ENCODE peak calls at places on chromosomes 2 and 18, in seven cellular contexts. X is HL-60; H is GM23338; Y is left ventricle myocardium inferior; O is Panc1; S is endodermal cell; A is CD4-positive, alpha-beta T cell. R is an unnamed sample.
A peak's percentile ranks its signal among the peaks of the same experiment; 100 is the strongest.

GRCh38 chr2:38122344-38122743 is 46.4 kb upstream of the CYP1B1 start:
- DNase-seq in X (no peak), H (no peak), Y (peak; percentile 30), O (no peak), S (no peak), A (no peak), R (no peak)

GRCh38 chr2:36376992-36377738 is 21.6 kb downstream of the CRIM1 start:
- DNase-seq in X (no peak), H (peak; percentile 56), Y (no peak), O (no peak), S (peak; percentile 71), A (no peak), R (peak; percentile 86)

GRCh38 chr2:8595428-8595805 is 86.4 kb upstream of the ID2 start:
- DNase-seq in X (no peak), H (no peak), Y (no peak), O (no peak), S (no peak), A (no peak), R (no peak)

GRCh38 chr2:234863043-234863934 is 88.5 kb upstream of the SH3BP4 start:
- DNase-seq in X (no peak), H (peak; percentile 9), Y (peak; percentile 25), O (no peak), S (peak; percentile 70), A (no peak), R (peak; percentile 88)

GRCh38 chr2:106108791-106109190 is 85.3 kb downstream of the UXS1 start:
- DNase-seq in X (no peak), H (no peak), Y (no peak), O (no peak), S (no peak), A (no peak), R (no peak)

GRCh38 chr2:62747876-62748275 is 42.4 kb downstream of the EHBP1 start:
- DNase-seq in X (no peak), H (no peak), Y (no peak), O (no peak), S (no peak), A (no peak), R (no peak)

GRCh38 chr2:23291274-23291673 is 93.7 kb upstream of the KLHL29 start:
- DNase-seq in X (no peak), H (no peak), Y (no peak), O (no peak), S (no peak), A (no peak), R (no peak)

GRCh38 chr2:239239607-239240479 is 161.0 kb downstream of the HDAC4 start:
- DNase-seq in X (no peak), H (no peak), Y (no peak), O (no peak), S (peak; percentile 41), A (no peak), R (no peak)

GRCh38 chr2:129929321-129930290 is 49.9 kb upstream of the RAB6C start:
- DNase-seq in X (no peak), H (no peak), Y (peak; percentile 71), O (no peak), S (no peak), A (no peak), R (no peak)

DNA sequence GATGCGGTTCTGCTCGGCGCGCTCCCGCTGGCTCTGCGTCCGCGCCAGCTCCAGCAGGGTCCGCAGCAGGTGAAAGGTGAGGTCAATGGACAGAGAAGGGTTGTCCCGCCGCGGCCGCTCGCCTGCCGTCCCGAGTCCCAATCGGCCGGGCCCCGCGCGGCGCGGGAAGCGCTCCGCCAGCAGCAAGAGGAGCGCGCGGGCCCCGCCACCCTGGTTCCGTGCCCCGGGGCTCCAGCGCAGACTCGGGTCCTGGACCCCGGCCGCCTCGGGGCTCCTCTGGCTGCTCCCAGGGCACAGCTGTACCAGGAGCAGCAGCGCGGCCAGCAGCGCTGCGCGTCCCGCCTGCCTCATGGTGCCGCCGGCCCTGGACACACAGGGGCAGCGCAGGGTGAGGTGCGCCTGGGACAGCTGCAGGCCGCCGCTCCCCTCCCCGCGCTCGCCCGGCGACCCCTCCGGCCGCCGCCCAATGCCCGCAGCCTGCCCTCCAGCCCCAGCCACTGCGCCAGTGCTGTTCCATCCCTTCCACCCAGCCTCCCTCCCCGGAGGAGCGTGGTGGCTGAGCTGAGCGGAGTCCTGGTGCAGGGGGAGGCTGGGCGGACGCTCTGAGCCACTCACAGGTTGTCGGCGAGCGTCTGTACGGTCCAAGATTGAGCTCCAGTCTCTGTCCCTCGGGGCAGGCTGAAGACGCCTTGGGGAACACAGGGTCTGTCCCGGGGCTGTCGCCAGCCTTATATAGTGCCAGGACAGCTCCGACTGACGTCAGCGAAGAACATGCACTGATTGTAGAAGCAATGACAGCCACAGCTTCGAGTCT is 493 bp downstream of the UCN start:
- DNase-seq in X (no peak), H (peak; percentile 56), Y (no peak), O (no peak), S (peak; percentile 74), A (no peak), R (no peak)
- H3K27me3 ChIP-seq in X (peaks cover 12% of the 10 kb centered on the region), H (peaks cover 57% of the 10 kb centered on the region), Y (peaks cover 44% of the 10 kb centered on the region), O (no peaks in the 10 kb centered on the region), S (peaks cover 57% of the 10 kb centered on the region), A (peaks cover 24% of the 10 kb centered on the region), R (peaks cover 46% of the 10 kb centered on the region)

GRCh38 chr2:17422066-17422465 is 96.2 kb downstream of the RAD51AP2 start:
- DNase-seq in X (no peak), H (no peak), Y (no peak), O (no peak), S (no peak), A (no peak), R (no peak)

GRCh38 chr2:17413031-17413430 is 105.2 kb downstream of the RAD51AP2 start:
- DNase-seq in X (no peak), H (no peak), Y (no peak), O (no peak), S (no peak), A (no peak), R (no peak)

GRCh38 chr2:17416891-17417391 is 101.3 kb downstream of the RAD51AP2 start:
- DNase-seq in X (no peak), H (no peak), Y (no peak), O (no peak), S (no peak), A (no peak), R (peak; percentile 77)
- H3K27ac ChIP-seq in X (no peak overlapping the region), H (no peak overlapping the region), Y (no peak overlapping the region), O (no peak overlapping the region), S (no peak overlapping the region), A (no peak overlapping the region), R (peak overlapping the region; percentile 85)

GRCh38 chr18:32208012-32208411 is 18.2 kb downstream of the MEP1B start:
- DNase-seq in X (no peak), H (no peak), Y (no peak), O (no peak), S (no peak), A (no peak), R (no peak)
- H3K27me3 ChIP-seq in X (peaks cover 2% of the 10 kb centered on the region), H (no peaks in the 10 kb centered on the region), Y (no peaks in the 10 kb centered on the region), O (no peaks in the 10 kb centered on the region), S (no peaks in the 10 kb centered on the region), A (no peaks in the 10 kb centered on the region), R (no peaks in the 10 kb centered on the region)

DNA sequence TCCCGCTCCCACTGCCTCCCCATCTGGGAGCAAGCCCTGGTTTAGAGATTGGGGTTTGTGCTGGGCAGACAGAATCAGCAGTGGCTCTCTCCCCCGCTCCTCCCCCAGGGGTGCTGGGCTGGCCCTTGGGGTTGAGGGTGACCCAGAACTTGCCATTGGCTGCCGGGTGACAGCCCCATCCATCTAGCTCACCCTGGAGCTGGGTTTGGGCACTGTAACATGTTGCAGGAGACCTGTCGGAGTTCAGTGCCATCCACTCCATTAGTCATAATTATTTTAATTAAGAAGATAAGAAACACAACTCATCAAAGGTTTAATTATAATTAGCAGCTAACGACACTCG is 111.4 kb upstream of the OTOS start:
- DNase-seq in X (no peak), H (no peak), Y (peak; percentile 21), O (no peak), S (no peak), A (no peak), R (no peak)
- H3K27ac ChIP-seq in X (no peak overlapping the region), H (no peak overlapping the region), Y (peak overlapping the region; percentile 92), O (no peak overlapping the region), S (no peak overlapping the region), A (no peak overlapping the region), R (peak overlapping the region; percentile 45)

GRCh38 chr2:56082665-56083064 is 101.1 kb upstream of the CCDC85A start:
- DNase-seq in X (no peak), H (no peak), Y (no peak), O (no peak), S (no peak), A (no peak), R (no peak)

GRCh38 chr2:56084117-56084936 is 99.5 kb upstream of the CCDC85A start:
- DNase-seq in X (no peak), H (no peak), Y (no peak), O (peak; percentile 20), S (no peak), A (no peak), R (no peak)

DNA sequence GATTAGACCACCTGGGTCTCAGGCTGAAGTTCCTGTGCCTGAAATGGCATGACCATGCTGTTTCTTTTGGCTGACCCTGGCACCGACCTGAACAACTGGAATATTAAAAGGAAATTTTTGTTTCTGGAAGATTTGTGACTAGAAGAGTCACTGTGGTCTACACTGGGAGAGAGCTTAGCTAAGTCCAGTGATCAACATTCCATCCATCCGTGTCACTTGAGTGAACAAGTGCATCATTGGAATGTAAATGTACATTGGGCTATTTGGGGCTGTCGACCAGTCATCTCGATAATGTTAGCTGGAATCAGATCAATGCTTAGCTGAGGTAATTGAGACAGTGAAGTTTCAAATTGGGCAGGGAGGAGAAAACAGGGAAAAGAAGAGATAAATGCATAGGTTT is 95.4 kb upstream of the CCDC85A start:
- DNase-seq in X (no peak), H (no peak), Y (no peak), O (no peak), S (no peak), A (no peak), R (no peak)
- H3K27me3 ChIP-seq in X (no peaks in the 10 kb centered on the region), H (no peaks in the 10 kb centered on the region), Y (peaks cover 16% of the 10 kb centered on the region), O (no peaks in the 10 kb centered on the region), S (no peaks in the 10 kb centered on the region), A (no peaks in the 10 kb centered on the region), R (no peaks in the 10 kb centered on the region)